ENCODE peak calls at places on chromosomes 1 and 21, in nine cellular contexts. G is ascending aorta, B is Peyer's patch, Q is stomach, W is colonic mucosa, U is ovary, X is sigmoid colon, J is prostate gland, F is lung. V is an unnamed sample.
A peak's percentile ranks its signal among the peaks of the same experiment; 100 is the strongest.

GRCh38 chr1:93615201-93616150 is 66.2 kb downstream of the BCAR3 start:
- DNase-seq in U (no peak), J (no peak), B (peak; percentile 74), W (peak; percentile 38), Q (no peak), X (peak; percentile 52), F (no peak), G (no peak), V (peak; percentile 94)

GRCh38 chr1:41378222-41378621 is 17.0 kb downstream of the FOXO6 start:
- DNase-seq in F (no peak), X (peak; percentile 59), B (no peak), J (no peak), W (no peak), Q (no peak), G (no peak), U (no peak), V (no peak)

GRCh38 chr1:2921970-2922686 is 99.1 kb upstream of the ACTRT2 start:
- DNase-seq in G (no peak), Q (no peak), F (no peak), W (peak; percentile 22), U (no peak), X (no peak), J (no peak), B (no peak), V (no peak)

GRCh38 chr1:150763631-150764223 is 1.9 kb downstream of the CTSS start:
- DNase-seq in X (no peak), W (no peak), F (no peak), B (no peak), G (no peak), U (no peak), Q (no peak), J (no peak), V (no peak)

GRCh38 chr21:33064623-33064996 is 5.3 kb upstream of the OLIG1 start:
- DNase-seq in G (no peak), X (no peak), J (no peak), Q (no peak), F (no peak), U (no peak), B (no peak), W (no peak), V (no peak)

GRCh38 chr1:17045623-17046022 is 8.2 kb downstream of the SDHB start:
- DNase-seq in Q (no peak), G (no peak), B (no peak), U (no peak), F (no peak), J (no peak), X (no peak), W (no peak), V (no peak)

GRCh38 chr1:228185641-228185965 is 20.0 kb downstream of the IBA57 start:
- DNase-seq in Q (no peak), X (no peak), J (no peak), U (no peak), F (no peak), W (no peak), G (no peak), B (peak; percentile 59), V (no peak)

GRCh38 chr1:170700842-170701305 is 36.9 kb downstream of the PRRX1 start:
- DNase-seq in J (no peak), W (no peak), G (no peak), F (no peak), U (no peak), B (no peak), Q (no peak), X (no peak), V (peak; percentile 76)

DNA sequence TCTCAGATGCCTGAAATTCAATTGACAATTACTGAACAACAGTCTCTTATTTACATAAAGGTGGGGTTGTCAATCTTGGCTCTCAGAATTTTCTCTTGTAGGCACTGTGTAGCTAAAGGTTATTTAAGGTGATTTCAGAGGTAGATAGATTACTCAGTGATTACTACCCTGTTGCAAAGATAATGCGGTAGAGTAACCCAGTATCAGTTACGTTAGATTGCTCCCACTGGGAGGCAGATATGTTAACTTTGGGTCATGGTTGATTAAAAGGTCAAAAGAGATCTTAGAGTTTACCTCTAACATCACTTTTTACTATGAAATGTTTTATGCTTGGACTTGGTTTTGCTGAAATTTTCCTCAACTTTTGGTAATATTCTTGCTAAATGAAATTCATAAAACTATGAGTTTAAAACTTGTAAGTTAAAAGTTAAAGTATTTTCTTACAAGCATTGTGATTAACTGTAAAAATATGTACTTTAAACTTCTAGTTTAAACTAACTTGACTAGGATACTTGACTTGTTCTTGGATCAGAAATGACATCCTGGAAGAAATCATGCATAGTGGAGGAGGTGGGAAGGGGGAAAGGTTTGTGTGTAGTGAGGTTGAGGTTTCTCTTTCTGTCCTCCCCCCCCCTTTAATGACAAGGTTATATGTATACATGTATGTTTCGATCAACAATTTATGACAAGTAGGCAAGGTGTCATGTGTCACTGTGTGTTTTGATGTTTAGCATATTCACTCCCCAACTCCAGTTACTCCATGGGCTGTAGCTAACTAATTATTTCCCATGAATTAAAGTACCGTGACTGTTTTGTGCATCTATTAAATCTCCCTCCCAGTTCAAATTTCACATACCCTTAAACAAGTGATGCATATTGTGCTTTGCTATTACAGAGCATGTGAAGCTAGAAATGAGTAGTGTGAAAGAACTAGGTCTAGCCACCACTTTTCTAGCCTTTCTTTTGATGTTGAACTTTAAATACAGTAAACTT is 2.9 kb downstream of the LAMC1 start:
- DNase-seq in J (no peak), B (no peak), U (no peak), Q (no peak), G (no peak), W (no peak), F (no peak), X (no peak), V (no peak)
- H3K4me1 ChIP-seq in J (no peaks in the 10 kb centered on the region), B (no peaks in the 10 kb centered on the region), U (peaks cover 6% of the 10 kb centered on the region), Q (peaks cover 47% of the 10 kb centered on the region), G (no peaks in the 10 kb centered on the region), W (no peaks in the 10 kb centered on the region), F (peaks cover 6% of the 10 kb centered on the region), X (no peaks in the 10 kb centered on the region), V (peaks cover 49% of the 10 kb centered on the region)

GRCh38 chr1:35454175-35454574 is 103.0 kb downstream of the KIAA0319L start:
- DNase-seq in Q (no peak), W (no peak), X (no peak), F (no peak), U (no peak), B (no peak), G (no peak), J (no peak), V (no peak)

GRCh38 chr1:35448344-35448801 is 108.8 kb downstream of the KIAA0319L start:
- DNase-seq in J (peak; percentile 10), F (peak; percentile 79), U (no peak), G (no peak), Q (peak; percentile 49), W (peak; percentile 24), B (no peak), X (peak; percentile 78), V (peak; percentile 92)

GRCh38 chr1:35449334-35450008 is 107.7 kb downstream of the KIAA0319L start:
- DNase-seq in U (no peak), F (no peak), B (no peak), Q (no peak), G (no peak), J (no peak), X (no peak), W (no peak), V (peak; percentile 94)

GRCh38 chr1:35452086-35452485 is 105.1 kb downstream of the KIAA0319L start:
- DNase-seq in X (peak; percentile 83), U (no peak), Q (peak; percentile 59), J (peak; percentile 48), W (peak; percentile 24), F (peak; percentile 69), B (peak; percentile 52), G (no peak), V (no peak)

GRCh38 chr1:35451125-35451528 is 106.1 kb downstream of the KIAA0319L start:
- DNase-seq in J (peak; percentile 73), F (peak; percentile 84), B (peak; percentile 91), Q (peak; percentile 87), G (peak; percentile 19), U (peak; percentile 82), X (peak; percentile 86), W (peak; percentile 79), V (peak; percentile 35)
- TF ChIP-seq CTCF in J (peak; percentile 84), F (peak; percentile 82), B (peak; percentile 82), Q (peak; percentile 90), G (peak; percentile 85), U (peak; percentile 70), X (peak; percentile 70), W (peak; percentile 80), V (peak; percentile 91)

GRCh38 chr1:205243355-205244191 is 15.8 kb downstream of the TMCC2 start:
- DNase-seq in B (peak; percentile 28), J (no peak), X (no peak), Q (no peak), W (no peak), G (no peak), U (no peak), F (no peak), V (no peak)
- H3K4me1 ChIP-seq in B (no peaks in the 10 kb centered on the region), J (no peaks in the 10 kb centered on the region), X (no peaks in the 10 kb centered on the region), Q (peaks cover 7% of the 10 kb centered on the region), W (no peaks in the 10 kb centered on the region), G (peaks cover 4% of the 10 kb centered on the region), U (peaks cover 31% of the 10 kb centered on the region), F (peaks cover 3% of the 10 kb centered on the region), V (no peaks in the 10 kb centered on the region)

GRCh38 chr1:8568837-8569236 is 248.6 kb downstream of the RERE start:
- DNase-seq in B (no peak), X (no peak), Q (no peak), U (no peak), W (no peak), G (no peak), F (no peak), J (no peak), V (no peak)

GRCh38 chr1:8570435-8570834 is 247.0 kb downstream of the RERE start:
- DNase-seq in W (no peak), F (no peak), U (no peak), X (no peak), Q (no peak), G (no peak), B (no peak), J (no peak), V (no peak)

GRCh38 chr1:8569242-8569641 is 248.2 kb downstream of the RERE start:
- DNase-seq in J (no peak), G (no peak), F (no peak), W (no peak), Q (no peak), B (no peak), U (no peak), X (no peak), V (no peak)

GRCh38 chr1:8572106-8572505 is 245.3 kb downstream of the RERE start:
- DNase-seq in G (no peak), X (no peak), J (no peak), U (no peak), Q (no peak), F (no peak), B (no peak), W (no peak), V (peak; percentile 17)

DNA sequence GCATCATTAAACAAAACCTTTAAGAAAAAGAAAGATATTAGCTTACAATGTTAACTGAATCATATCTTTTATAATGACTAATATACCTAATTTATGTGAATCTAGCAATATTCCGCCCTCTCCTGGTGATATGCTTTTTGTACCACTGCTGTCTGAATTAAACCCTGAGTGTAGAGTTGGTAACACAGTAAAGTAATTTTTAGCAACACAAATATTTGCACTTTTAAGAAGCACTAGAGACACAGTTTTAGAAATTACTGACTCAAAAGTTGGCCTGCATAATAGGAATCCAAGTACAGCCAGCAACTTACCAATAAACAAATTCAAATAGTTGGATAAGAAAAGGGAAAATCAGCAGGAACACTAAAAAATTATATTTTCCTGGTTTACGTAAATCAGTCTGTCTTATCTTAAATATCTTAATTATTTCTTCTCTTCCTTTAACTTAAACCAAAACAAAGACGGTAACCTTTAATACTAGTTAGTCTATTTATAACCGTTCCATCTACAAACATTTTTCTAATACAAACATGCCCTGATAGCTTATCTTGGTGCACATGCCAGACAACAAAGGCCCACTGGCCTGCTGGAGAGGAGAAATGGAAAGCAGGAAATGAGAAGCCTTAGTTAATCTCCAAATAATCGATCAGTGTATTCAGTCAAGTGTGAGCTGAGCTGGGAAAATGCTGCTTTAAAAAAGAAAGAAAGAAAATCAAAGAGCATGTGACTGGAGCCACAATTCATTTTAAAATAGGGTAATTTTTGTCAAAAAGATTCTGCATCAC is 246.0 kb downstream of the RERE start:
- DNase-seq in B (no peak), X (no peak), J (peak; percentile 36), U (no peak), Q (peak; percentile 73), W (no peak), F (no peak), G (no peak), V (peak; percentile 32)
- TF ChIP-seq CTCF in B (no peak), X (no peak), J (peak; percentile 58), U (peak; percentile 71), Q (peak; percentile 9), W (no peak), F (peak; percentile 6), G (peak; percentile 64), V (peak; percentile 59)

V was measured in astrocyte.